ENCODE peak calls at places on chromosomes 3 and 15, in eight cellular contexts. One of them, this sample, is unnamed.

GRCh38 chr15:31325432-31325975 is 1.1 kb upstream of the KLF13 start:
- DNase-seq in PC-9: no peak
- DNase-seq in astrocyte of the cerebellum: no peak
- DNase-seq in GM12864: no peak
- DNase-seq in mucosa of descending colon: peak; percentile 85
- DNase-seq in kidney epithelial cell: no peak
- DNase-seq in lower lobe of right lung: peak; percentile 87
- DNase-seq in brain microvascular endothelial cell: no peak
- DNase-seq in this sample: no peak

GRCh38 chr3:21174461-21174860 is 576.5 kb downstream of the ZNF385D start:
- DNase-seq in PC-9: no peak
- DNase-seq in astrocyte of the cerebellum: peak; percentile 89
- DNase-seq in GM12864: no peak
- DNase-seq in mucosa of descending colon: no peak
- DNase-seq in kidney epithelial cell: no peak
- DNase-seq in lower lobe of right lung: no peak
- DNase-seq in brain microvascular endothelial cell: no peak
- DNase-seq in this sample: peak; percentile 48

GRCh38 chr3:42025388-42026138 is 63.7 kb upstream of the ULK4 start:
- DNase-seq in PC-9: no peak
- DNase-seq in astrocyte of the cerebellum: peak; percentile 96
- DNase-seq in GM12864: no peak
- DNase-seq in mucosa of descending colon: peak; percentile 87
- DNase-seq in kidney epithelial cell: peak; percentile 94
- DNase-seq in lower lobe of right lung: peak; percentile 86
- DNase-seq in brain microvascular endothelial cell: peak; percentile 98
- DNase-seq in this sample: peak; percentile 98

GRCh38 chr15:56978898-56979662 is 60.6 kb downstream of the TCF12 start:
- DNase-seq in PC-9: peak; percentile 69
- DNase-seq in astrocyte of the cerebellum: no peak
- DNase-seq in GM12864: no peak
- DNase-seq in mucosa of descending colon: no peak
- DNase-seq in kidney epithelial cell: no peak
- DNase-seq in lower lobe of right lung: no peak
- DNase-seq in brain microvascular endothelial cell: peak; percentile 11
- DNase-seq in this sample: no peak

GRCh38 chr3:38649500-38650247 is at the start of gene SCN5A:
- DNase-seq in PC-9: no peak
- DNase-seq in astrocyte of the cerebellum: no peak
- DNase-seq in GM12864: no peak
- DNase-seq in mucosa of descending colon: peak; percentile 48
- DNase-seq in kidney epithelial cell: no peak
- DNase-seq in lower lobe of right lung: peak; percentile 57
- DNase-seq in brain microvascular endothelial cell: no peak
- DNase-seq in this sample: peak; percentile 28

GRCh38 chr3:33848624-33849347 is 50.4 kb downstream of the PDCD6IP start:
- DNase-seq in PC-9: no peak
- DNase-seq in astrocyte of the cerebellum: no peak
- DNase-seq in GM12864: no peak
- DNase-seq in mucosa of descending colon: no peak
- DNase-seq in kidney epithelial cell: no peak
- DNase-seq in lower lobe of right lung: no peak
- DNase-seq in brain microvascular endothelial cell: no peak
- DNase-seq in this sample: no peak

GRCh38 chr15:23532019-23532418 is 33.5 kb upstream of the MKRN3 start:
- DNase-seq in PC-9: peak; percentile 67
- DNase-seq in astrocyte of the cerebellum: no peak
- DNase-seq in GM12864: no peak
- DNase-seq in mucosa of descending colon: no peak
- DNase-seq in kidney epithelial cell: no peak
- DNase-seq in lower lobe of right lung: no peak
- DNase-seq in brain microvascular endothelial cell: no peak
- DNase-seq in this sample: no peak

GRCh38 chr3:194865081-194865480 is 179.4 kb downstream of the FAM43A start:
- DNase-seq in PC-9: no peak
- DNase-seq in astrocyte of the cerebellum: no peak
- DNase-seq in GM12864: no peak
- DNase-seq in mucosa of descending colon: no peak
- DNase-seq in kidney epithelial cell: no peak
- DNase-seq in lower lobe of right lung: no peak
- DNase-seq in brain microvascular endothelial cell: no peak
- DNase-seq in this sample: no peak

GRCh38 chr3:127366383-127366782 is 78.5 kb upstream of the PRR20G start:
- DNase-seq in PC-9: no peak
- DNase-seq in astrocyte of the cerebellum: no peak
- DNase-seq in GM12864: no peak
- DNase-seq in mucosa of descending colon: no peak
- DNase-seq in kidney epithelial cell: no peak
- DNase-seq in lower lobe of right lung: no peak
- DNase-seq in brain microvascular endothelial cell: no peak
- DNase-seq in this sample: peak; percentile 4

GRCh38 chr15:42282344-42282743 is 9.1 kb upstream of the TMEM87A start:
- DNase-seq in PC-9: no peak
- DNase-seq in astrocyte of the cerebellum: no peak
- DNase-seq in GM12864: no peak
- DNase-seq in mucosa of descending colon: no peak
- DNase-seq in kidney epithelial cell: no peak
- DNase-seq in lower lobe of right lung: no peak
- DNase-seq in brain microvascular endothelial cell: no peak
- DNase-seq in this sample: no peak

GRCh38 chr3:73855792-73856191 is 231.1 kb upstream of the PDZRN3 start:
- DNase-seq in PC-9: no peak
- DNase-seq in astrocyte of the cerebellum: no peak
- DNase-seq in GM12864: no peak
- DNase-seq in mucosa of descending colon: no peak
- DNase-seq in kidney epithelial cell: no peak
- DNase-seq in lower lobe of right lung: no peak
- DNase-seq in brain microvascular endothelial cell: no peak
- DNase-seq in this sample: no peak

GRCh38 chr3:58857423-58857822 is 190.8 kb upstream of the FAM3D start:
- DNase-seq in PC-9: no peak
- DNase-seq in astrocyte of the cerebellum: no peak
- DNase-seq in GM12864: no peak
- DNase-seq in mucosa of descending colon: peak; percentile 2
- DNase-seq in kidney epithelial cell: no peak
- DNase-seq in lower lobe of right lung: no peak
- DNase-seq in brain microvascular endothelial cell: no peak
- DNase-seq in this sample: no peak

GRCh38 chr3:42846682-42847522 is 28.8 kb downstream of the CYP8B1 start:
- DNase-seq in PC-9: no peak
- DNase-seq in astrocyte of the cerebellum: no peak
- DNase-seq in GM12864: no peak
- DNase-seq in mucosa of descending colon: peak; percentile 27
- DNase-seq in kidney epithelial cell: no peak
- DNase-seq in lower lobe of right lung: peak; percentile 58
- DNase-seq in brain microvascular endothelial cell: no peak
- DNase-seq in this sample: no peak

GRCh38 chr3:38583688-38584087 is 65.8 kb downstream of the SCN5A start:
- DNase-seq in PC-9: no peak
- DNase-seq in astrocyte of the cerebellum: no peak
- DNase-seq in GM12864: no peak
- DNase-seq in mucosa of descending colon: no peak
- DNase-seq in kidney epithelial cell: no peak
- DNase-seq in lower lobe of right lung: peak; percentile 11
- DNase-seq in brain microvascular endothelial cell: no peak
- DNase-seq in this sample: no peak

GRCh38 chr15:60419752-60420151 is 22.0 kb upstream of the ANXA2 start:
- DNase-seq in PC-9: no peak
- DNase-seq in astrocyte of the cerebellum: no peak
- DNase-seq in GM12864: no peak
- DNase-seq in mucosa of descending colon: no peak
- DNase-seq in kidney epithelial cell: no peak
- DNase-seq in lower lobe of right lung: no peak
- DNase-seq in brain microvascular endothelial cell: no peak
- DNase-seq in this sample: peak; percentile 61

GRCh38 chr15:79243723-79244122 is 38.8 kb upstream of the ANKRD34C start:
- DNase-seq in PC-9: no peak
- DNase-seq in astrocyte of the cerebellum: no peak
- DNase-seq in GM12864: no peak
- DNase-seq in mucosa of descending colon: no peak
- DNase-seq in kidney epithelial cell: no peak
- DNase-seq in lower lobe of right lung: no peak
- DNase-seq in brain microvascular endothelial cell: peak; percentile 22
- DNase-seq in this sample: peak; percentile 12

GRCh38 chr15:70059476-70060213 is 38.1 kb downstream of the TLE3 start:
- DNase-seq in PC-9: no peak
- DNase-seq in astrocyte of the cerebellum: no peak
- DNase-seq in GM12864: no peak
- DNase-seq in mucosa of descending colon: no peak
- DNase-seq in kidney epithelial cell: no peak
- DNase-seq in lower lobe of right lung: peak; percentile 20
- DNase-seq in brain microvascular endothelial cell: no peak
- DNase-seq in this sample: no peak

GRCh38 chr15:75229191-75230015 is 27.7 kb downstream of the C15orf39 start:
- DNase-seq in PC-9: no peak
- DNase-seq in astrocyte of the cerebellum: no peak
- DNase-seq in GM12864: no peak
- DNase-seq in mucosa of descending colon: no peak
- DNase-seq in kidney epithelial cell: no peak
- DNase-seq in lower lobe of right lung: no peak
- DNase-seq in brain microvascular endothelial cell: peak; percentile 37
- DNase-seq in this sample: peak; percentile 16

GRCh38 chr3:23319913-23320312 is 116.8 kb downstream of the UBE2E2 start:
- DNase-seq in PC-9: no peak
- DNase-seq in astrocyte of the cerebellum: no peak
- DNase-seq in GM12864: no peak
- DNase-seq in mucosa of descending colon: no peak
- DNase-seq in kidney epithelial cell: no peak
- DNase-seq in lower lobe of right lung: no peak
- DNase-seq in brain microvascular endothelial cell: no peak
- DNase-seq in this sample: peak; percentile 19

GRCh38 chr15:27601239-27601942 is 497.7 kb downstream of the OCA2 start:
- DNase-seq in PC-9: no peak
- DNase-seq in astrocyte of the cerebellum: no peak
- DNase-seq in GM12864: no peak
- DNase-seq in mucosa of descending colon: no peak
- DNase-seq in kidney epithelial cell: no peak
- DNase-seq in lower lobe of right lung: no peak
- DNase-seq in brain microvascular endothelial cell: no peak
- DNase-seq in this sample: no peak

GRCh38 chr3:179410999-179411398 is 40.3 kb downstream of the GNB4 start:
- DNase-seq in PC-9: no peak
- DNase-seq in astrocyte of the cerebellum: no peak
- DNase-seq in GM12864: no peak
- DNase-seq in mucosa of descending colon: no peak
- DNase-seq in kidney epithelial cell: no peak
- DNase-seq in lower lobe of right lung: no peak
- DNase-seq in brain microvascular endothelial cell: no peak
- DNase-seq in this sample: no peak

GRCh38 chr3:179414804-179415203 is 36.5 kb downstream of the GNB4 start:
- DNase-seq in PC-9: no peak
- DNase-seq in astrocyte of the cerebellum: no peak
- DNase-seq in GM12864: no peak
- DNase-seq in mucosa of descending colon: no peak
- DNase-seq in kidney epithelial cell: no peak
- DNase-seq in lower lobe of right lung: no peak
- DNase-seq in brain microvascular endothelial cell: no peak
- DNase-seq in this sample: no peak

GRCh38 chr3:179415377-179415776 is 35.9 kb downstream of the GNB4 start:
- DNase-seq in PC-9: no peak
- DNase-seq in astrocyte of the cerebellum: no peak
- DNase-seq in GM12864: no peak
- DNase-seq in mucosa of descending colon: no peak
- DNase-seq in kidney epithelial cell: no peak
- DNase-seq in lower lobe of right lung: no peak
- DNase-seq in brain microvascular endothelial cell: no peak
- DNase-seq in this sample: no peak

DNA sequence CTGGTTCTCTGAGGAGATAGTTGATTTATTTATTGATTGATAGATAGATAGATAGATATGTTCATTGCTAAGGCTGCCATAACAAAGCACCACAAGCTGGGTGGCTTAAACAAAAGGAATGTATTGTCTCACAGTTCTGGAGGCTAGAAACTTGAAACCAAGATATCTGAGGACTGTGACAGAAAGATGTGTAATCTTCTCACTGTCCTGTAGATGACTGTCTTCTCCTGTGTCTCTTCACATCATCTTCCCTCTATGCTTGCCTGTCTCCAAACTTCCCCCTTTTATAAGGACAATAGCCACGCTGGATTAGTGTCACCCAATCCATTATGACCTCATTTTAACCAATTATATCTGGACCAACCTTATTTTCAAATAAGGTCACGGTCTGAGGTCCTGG is 41.0 kb downstream of the GNB4 start:
- DNase-seq in PC-9: no peak
- DNase-seq in astrocyte of the cerebellum: no peak
- DNase-seq in GM12864: no peak
- DNase-seq in mucosa of descending colon: no peak
- DNase-seq in kidney epithelial cell: no peak
- DNase-seq in lower lobe of right lung: no peak
- DNase-seq in brain microvascular endothelial cell: peak; percentile 25
- DNase-seq in this sample: peak; percentile 26
- TF ChIP-seq CTCF in PC-9: no peak
- TF ChIP-seq CTCF in astrocyte of the cerebellum: no peak
- TF ChIP-seq CTCF in GM12864: peak; percentile 45
- TF ChIP-seq CTCF in mucosa of descending colon: no peak
- TF ChIP-seq CTCF in kidney epithelial cell: no peak
- TF ChIP-seq CTCF in lower lobe of right lung: no peak
- TF ChIP-seq CTCF in brain microvascular endothelial cell: peak; percentile 12
- TF ChIP-seq CTCF in this sample: no peak

DNA sequence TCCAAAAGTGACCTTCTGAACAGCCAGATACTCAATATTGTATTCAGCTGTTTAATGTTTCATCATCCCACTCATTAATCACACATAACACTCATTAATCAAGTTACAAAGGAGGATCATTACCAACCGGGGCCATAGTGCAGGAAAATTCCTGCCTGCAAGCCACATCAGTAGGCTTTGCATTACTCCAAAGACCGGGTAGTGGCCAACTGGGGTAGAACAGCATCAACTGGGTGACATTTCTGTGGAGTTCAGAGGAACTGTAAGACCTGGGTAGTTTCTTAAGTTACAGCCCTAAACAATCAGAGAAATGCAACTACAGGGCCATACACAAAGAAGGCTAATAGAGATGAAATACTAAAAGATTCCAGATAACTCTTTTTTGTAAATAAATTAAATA is 253.1 kb downstream of the WDR72 start:
- DNase-seq in PC-9: no peak
- DNase-seq in astrocyte of the cerebellum: no peak
- DNase-seq in GM12864: no peak
- DNase-seq in mucosa of descending colon: no peak
- DNase-seq in kidney epithelial cell: no peak
- DNase-seq in lower lobe of right lung: no peak
- DNase-seq in brain microvascular endothelial cell: no peak
- DNase-seq in this sample: no peak
- H3K4me3 ChIP-seq in PC-9: no peak overlapping the region
- H3K4me3 ChIP-seq in astrocyte of the cerebellum: no peak overlapping the region
- H3K4me3 ChIP-seq in GM12864: no peak overlapping the region
- H3K4me3 ChIP-seq in mucosa of descending colon: no peak overlapping the region
- H3K4me3 ChIP-seq in kidney epithelial cell: no peak overlapping the region
- H3K4me3 ChIP-seq in lower lobe of right lung: no peak overlapping the region
- H3K4me3 ChIP-seq in brain microvascular endothelial cell: no peak overlapping the region
- H3K4me3 ChIP-seq in this sample: no peak overlapping the region

GRCh38 chr15:77112819-77113569 is 42.1 kb upstream of the TSPAN3 start:
- DNase-seq in PC-9: no peak
- DNase-seq in astrocyte of the cerebellum: no peak
- DNase-seq in GM12864: no peak
- DNase-seq in mucosa of descending colon: no peak
- DNase-seq in kidney epithelial cell: no peak
- DNase-seq in lower lobe of right lung: no peak
- DNase-seq in brain microvascular endothelial cell: no peak
- DNase-seq in this sample: no peak
- TF ChIP-seq CTCF in PC-9: no peak
- TF ChIP-seq CTCF in astrocyte of the cerebellum: no peak
- TF ChIP-seq CTCF in GM12864: peak; percentile 11
- TF ChIP-seq CTCF in mucosa of descending colon: no peak
- TF ChIP-seq CTCF in kidney epithelial cell: no peak
- TF ChIP-seq CTCF in lower lobe of right lung: no peak
- TF ChIP-seq CTCF in brain microvascular endothelial cell: no peak
- TF ChIP-seq CTCF in this sample: no peak

GRCh38 chr15:64905119-64905831 is 6.4 kb upstream of the ANKDD1A start:
- DNase-seq in PC-9: no peak
- DNase-seq in astrocyte of the cerebellum: no peak
- DNase-seq in GM12864: no peak
- DNase-seq in mucosa of descending colon: peak; percentile 78
- DNase-seq in kidney epithelial cell: no peak
- DNase-seq in lower lobe of right lung: peak; percentile 85
- DNase-seq in brain microvascular endothelial cell: peak; percentile 54
- DNase-seq in this sample: peak; percentile 76
- H3K4me3 ChIP-seq in PC-9: peak overlapping the region; percentile 35
- H3K4me3 ChIP-seq in astrocyte of the cerebellum: peak overlapping the region; percentile 8
- H3K4me3 ChIP-seq in GM12864: peak overlapping the region; percentile 33
- H3K4me3 ChIP-seq in mucosa of descending colon: no peak overlapping the region
- H3K4me3 ChIP-seq in kidney epithelial cell: peak overlapping the region; percentile 25
- H3K4me3 ChIP-seq in lower lobe of right lung: peak overlapping the region; percentile 38
- H3K4me3 ChIP-seq in brain microvascular endothelial cell: peak overlapping the region; percentile 49
- H3K4me3 ChIP-seq in this sample: peak overlapping the region; percentile 21